ENCODE peak calls at places on chromosome 6, in four cellular contexts. G is sciatic nerve, C is heart left ventricle, F is amniotic stem cell. E is an unnamed sample.
A peak's percentile ranks its signal among the peaks of the same experiment; 100 is the strongest.

GRCh38 chr6:11606287-11606686 is 68.7 kb downstream of the TMEM170B start:
- DNase-seq in G (no peak), F (no peak), C (no peak), E (no peak)

GRCh38 chr6:33837971-33838665 is 34.3 kb upstream of the MLN start:
- DNase-seq in F (no peak), C (no peak), G (no peak), E (no peak)

GRCh38 chr6:33915134-33915533 is 111.3 kb upstream of the MLN start:
- DNase-seq in G (no peak), F (no peak), C (no peak), E (no peak)

GRCh38 chr6:109440325-109441068 is at the start of the genes PPIL6 and SMPD2:
- DNase-seq in C (peak; percentile 92), F (peak; percentile 76), G (peak; percentile 92), E (peak; percentile 93)

GRCh38 chr6:111503660-111504059 is 20.6 kb upstream of the REV3L start:
- DNase-seq in F (no peak), C (no peak), G (no peak), E (no peak)

GRCh38 chr6:44297063-44298038 is 15.8 kb downstream of the AARS2 start:
- DNase-seq in F (no peak), C (no peak), G (no peak), E (peak; percentile 54)

GRCh38 chr6:141685416-141685815 is 447.3 kb upstream of the GJE1 start:
- DNase-seq in C (no peak), F (no peak), G (no peak), E (no peak)

GRCh38 chr6:139577991-139578604 is 203.7 kb upstream of the CITED2 start:
- DNase-seq in C (no peak), F (peak; percentile 64), G (no peak), E (no peak)

GRCh38 chr6:6588064-6588923 is at the start of gene LY86:
- DNase-seq in G (no peak), F (no peak), C (peak; percentile 57), E (peak; percentile 31)

GRCh38 chr6:30711758-30712380 is 5.2 kb downstream of the MDC1 start:
- DNase-seq in F (no peak), C (no peak), G (no peak), E (no peak)

GRCh38 chr6:148561629-148562028 is 185.2 kb upstream of the UST start:
- DNase-seq in G (no peak), F (no peak), C (no peak), E (no peak)

GRCh38 chr6:88839280-88839679 is 124.1 kb downstream of the RNGTT start:
- DNase-seq in C (no peak), G (no peak), F (no peak), E (no peak)

GRCh38 chr6:102660288-102660687 is 1266.8 kb downstream of the GRIK2 start:
- DNase-seq in C (no peak), F (no peak), G (no peak), E (no peak)

GRCh38 chr6:113636357-113636824 is 220.8 kb upstream of the MARCKS start:
- DNase-seq in C (no peak), G (no peak), F (no peak), E (no peak)

GRCh38 chr6:92275150-92275549 is 1144.2 kb downstream of the EPHA7 start:
- DNase-seq in F (no peak), G (no peak), C (no peak), E (no peak)

GRCh38 chr6:41072836-41073202 is at the start of gene NFYA:
- DNase-seq in C (no peak), F (peak; percentile 100), G (peak; percentile 100), E (peak; percentile 100)

GRCh38 chr6:46218457-46218856 is 47.7 kb upstream of the ENPP5 start:
- DNase-seq in F (no peak), G (no peak), C (no peak), E (no peak)

GRCh38 chr6:151004415-151005024 is 139.0 kb downstream of the MTHFD1L start:
- DNase-seq in G (no peak), C (no peak), F (peak; percentile 81), E (no peak)

GRCh38 chr6:125507987-125508655 is 206.4 kb upstream of the HDDC2 start:
- DNase-seq in F (no peak), C (peak; percentile 40), G (no peak), E (no peak)

GRCh38 chr6:4371207-4371921 is 236.0 kb upstream of the ECI2 start:
- DNase-seq in G (no peak), F (no peak), C (peak; percentile 85), E (no peak)

GRCh38 chr6:6515691-6516607 is 72.6 kb upstream of the LY86 start:
- DNase-seq in C (no peak), G (no peak), F (no peak), E (no peak)

GRCh38 chr6:149182262-149182661 is 135.2 kb upstream of the TAB2 start:
- DNase-seq in C (no peak), F (no peak), G (no peak), E (no peak)

GRCh38 chr6:95576621-95577316 is 566 bp upstream of the MANEA start:
- DNase-seq in C (no peak), F (no peak), G (no peak), E (peak; percentile 44)

GRCh38 chr6:132126150-132126549 is 175.0 kb upstream of the CCN2 start:
- DNase-seq in G (no peak), C (no peak), F (no peak), E (no peak)